ENCODE peak calls at places on chromosomes 16 and 17, in five cellular contexts. M, G, V, E and O are unnamed samples.

GRCh38 chr17:57050303-57050702 is 34.7 kb upstream of the AKAP1 start:
- DNase-seq in V (no peak), E (no peak), M (no peak), G (no peak), O (no peak)

GRCh38 chr17:12909511-12909910 is 108.3 kb downstream of the ELAC2 start:
- DNase-seq in M (no peak), E (no peak), V (no peak), G (no peak), O (no peak)

GRCh38 chr16:34078697-34079096 is 619.3 kb downstream of the TP53TG3F start:
- DNase-seq in V (no peak), E (no peak), G (no peak), M (no peak), O (no peak)

GRCh38 chr16:3007957-3008748 is 4.6 kb upstream of the CLDN9 start:
- DNase-seq in G (no peak), M (no peak), V (peak), E (no peak), O (no peak)

GRCh38 chr16:14309001-14309886 is 238.1 kb downstream of the MRTFB start:
- DNase-seq in M (no peak), G (no peak), V (peak), E (peak), O (no peak)

GRCh38 chr17:76879691-76880090 is 11.5 kb downstream of the MGAT5B start:
- DNase-seq in V (no peak), E (no peak), G (no peak), M (no peak), O (no peak)

GRCh38 chr16:88541109-88541508 is 29.1 kb upstream of the ZC3H18 start:
- DNase-seq in V (no peak), M (no peak), G (no peak), E (no peak), O (no peak)

GRCh38 chr17:81905993-81906392 is 4.0 kb downstream of the NPB start:
- DNase-seq in E (no peak), G (no peak), V (no peak), M (no peak), O (no peak)

GRCh38 chr16:15782573-15783365 is 74.1 kb downstream of the MYH11 start:
- DNase-seq in M (no peak), G (peak), V (no peak), E (no peak), O (no peak)

GRCh38 chr17:50046667-50047066 is 9.2 kb upstream of the ITGA3 start:
- DNase-seq in E (no peak), M (no peak), V (no peak), G (no peak), O (no peak)

GRCh38 chr17:27565874-27566672 is 64.9 kb upstream of the LGALS9 start:
- DNase-seq in V (no peak), M (no peak), E (no peak), G (no peak), O (no peak)

GRCh38 chr17:76867578-76868175 is 527 bp upstream of the MGAT5B start:
- DNase-seq in M (no peak), G (no peak), E (no peak), V (no peak), O (no peak)

GRCh38 chr17:66445229-66445628 is 142.8 kb downstream of the PRKCA start:
- DNase-seq in M (no peak), V (no peak), G (no peak), E (no peak), O (no peak)

GRCh38 chr16:87586201-87586782 is 16.0 kb upstream of the JPH3 start:
- DNase-seq in V (no peak), M (no peak), E (no peak), G (no peak), O (no peak)

GRCh38 chr16:70714526-70715112 is 28.8 kb upstream of the MTSS2 start:
- DNase-seq in M (no peak), E (no peak), G (no peak), V (no peak), O (no peak)

GRCh38 chr17:47810200-47810821 is 11.3 kb downstream of the OSBPL7 start:
- DNase-seq in G (no peak), M (no peak), V (peak), E (peak), O (peak)

GRCh38 chr16:1451702-1452392 is 7.5 kb upstream of the CCDC154 start:
- DNase-seq in M (no peak), G (no peak), E (no peak), V (no peak), O (no peak)

GRCh38 chr16:71956500-71956899 is 43.7 kb downstream of the PKD1L3 start:
- DNase-seq in V (no peak), M (no peak), E (no peak), G (peak), O (no peak)

GRCh38 chr17:56710986-56711385 is 117.5 kb downstream of the NOG start:
- DNase-seq in V (no peak), M (no peak), E (no peak), G (no peak), O (no peak)